ENCODE peak calls at places on chromosomes 1 and 21, in four cellular contexts. One of them, this sample, is unnamed. For H3K4me1 and H3K9me3, the result is how much of the 10 kb centered on the place peaks cover.

GRCh38 chr1:22749919-22750670 is 39.5 kb downstream of the EPHB2 start:
- DNase-seq in K562: no peak
- DNase-seq in HepG2: no peak
- DNase-seq in HCT116: peak
- DNase-seq in this sample: peak

GRCh38 chr1:201714542-201715276 is 114.2 kb upstream of the IPO9 start:
- DNase-seq in K562: peak
- DNase-seq in HepG2: no peak
- DNase-seq in HCT116: peak
- DNase-seq in this sample: peak

GRCh38 chr1:195979646-195980045 is 628.6 kb downstream of the KCNT2 start:
- DNase-seq in K562: no peak
- DNase-seq in HepG2: no peak
- DNase-seq in HCT116: no peak
- DNase-seq in this sample: no peak

GRCh38 chr1:234730542-234731370 is 120.8 kb upstream of the IRF2BP2 start:
- DNase-seq in K562: peak
- DNase-seq in HepG2: no peak
- DNase-seq in HCT116: no peak
- DNase-seq in this sample: no peak

GRCh38 chr1:39776886-39777683 is 5.9 kb upstream of the OXCT2 start:
- DNase-seq in K562: no peak
- DNase-seq in HepG2: no peak
- DNase-seq in HCT116: no peak
- DNase-seq in this sample: no peak

GRCh38 chr1:215192306-215192705 is 109.8 kb downstream of the KCNK2 start:
- DNase-seq in K562: no peak
- DNase-seq in HepG2: no peak
- DNase-seq in HCT116: no peak
- DNase-seq in this sample: no peak

GRCh38 chr1:197464039-197464438 is 196.0 kb downstream of the CRB1 start:
- DNase-seq in K562: no peak
- DNase-seq in HepG2: peak
- DNase-seq in HCT116: no peak
- DNase-seq in this sample: no peak

GRCh38 chr1:2845874-2846273 is 44.4 kb upstream of the TTC34 start:
- DNase-seq in K562: no peak
- DNase-seq in HepG2: no peak
- DNase-seq in HCT116: no peak
- DNase-seq in this sample: no peak

GRCh38 chr21:41932191-41932575 is 21.6 kb downstream of the C2CD2 start:
- DNase-seq in K562: no peak
- DNase-seq in HepG2: no peak
- DNase-seq in HCT116: peak
- DNase-seq in this sample: peak

DNA sequence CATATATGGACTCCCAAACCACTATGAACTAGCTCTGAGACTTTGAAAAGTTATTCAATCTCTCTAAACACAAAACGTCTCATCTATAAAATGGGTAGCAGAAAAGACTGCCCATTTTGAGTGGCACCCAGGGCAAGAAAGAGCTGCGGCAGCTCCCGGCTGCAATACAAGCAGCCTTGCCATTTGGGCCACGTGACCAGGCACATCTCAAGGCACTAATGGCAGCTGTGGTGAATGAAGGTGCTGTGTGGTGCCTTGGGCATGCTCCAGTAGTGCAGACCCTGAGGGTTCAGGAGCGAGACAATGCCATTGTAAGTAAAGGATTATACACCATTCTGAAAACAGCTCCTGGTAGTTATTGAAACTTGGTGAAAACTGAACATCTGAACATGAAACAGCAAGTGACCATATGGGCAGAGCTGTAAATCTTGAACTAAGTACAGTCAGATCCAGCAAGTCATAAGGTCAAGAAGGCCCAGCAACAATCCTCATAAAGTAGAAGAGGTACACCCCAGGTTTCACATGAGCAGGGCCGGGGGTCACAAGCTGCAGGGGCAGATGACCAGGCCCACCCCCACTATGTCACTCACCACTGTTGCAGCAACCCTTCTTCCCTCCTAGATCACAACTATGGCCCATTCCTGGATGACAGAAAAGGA is 39.4 kb upstream of the HIVEP3 start:
- DNase-seq in K562: no peak
- DNase-seq in HepG2: no peak
- DNase-seq in HCT116: no peak
- DNase-seq in this sample: no peak
- H3K4me1 ChIP-seq in K562: under half
- H3K4me1 ChIP-seq in HepG2: under half
- H3K4me1 ChIP-seq in HCT116: under half
- H3K4me1 ChIP-seq in this sample: under half

GRCh38 chr1:223033658-223034057 is 109.4 kb downstream of the TLR5 start:
- DNase-seq in K562: no peak
- DNase-seq in HepG2: no peak
- DNase-seq in HCT116: no peak
- DNase-seq in this sample: no peak
- TF ChIP-seq TCF7L2 in K562: no peak
- TF ChIP-seq TCF7L2 in HepG2: no peak
- TF ChIP-seq TCF7L2 in HCT116: no peak
- TF ChIP-seq TCF7L2 in this sample: no peak

DNA sequence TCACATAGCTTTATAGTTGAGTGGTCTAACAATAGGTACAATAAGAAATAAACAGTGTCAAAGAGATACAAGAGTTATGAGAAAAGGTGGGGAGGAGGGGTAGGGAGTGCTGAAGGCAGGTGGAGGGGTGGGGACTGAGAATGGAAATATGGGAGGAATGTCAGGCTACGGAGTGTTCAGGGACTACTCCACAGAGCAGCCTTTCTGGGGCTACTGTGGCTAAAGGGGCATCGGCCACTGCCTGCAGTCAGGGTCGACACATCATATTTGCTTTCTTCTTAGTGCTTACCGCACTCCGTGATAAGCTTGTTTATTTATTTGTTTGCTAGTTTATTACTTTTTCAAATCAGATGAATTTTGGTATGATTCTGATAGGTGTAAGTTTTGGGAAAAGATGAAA is 34.4 kb upstream of the CRNN start:
- DNase-seq in K562: no peak
- DNase-seq in HepG2: no peak
- DNase-seq in HCT116: no peak
- DNase-seq in this sample: no peak
- H3K9me3 ChIP-seq in K562: under half
- H3K9me3 ChIP-seq in HepG2: under half
- H3K9me3 ChIP-seq in HCT116: under half
- H3K9me3 ChIP-seq in this sample: under half

GRCh38 chr21:46038341-46038829 is 56.8 kb downstream of the COL6A1 start:
- DNase-seq in K562: no peak
- DNase-seq in HepG2: no peak
- DNase-seq in HCT116: no peak
- DNase-seq in this sample: no peak

GRCh38 chr21:46040707-46041106 is 57.2 kb upstream of the COL6A2 start:
- DNase-seq in K562: peak
- DNase-seq in HepG2: no peak
- DNase-seq in HCT116: no peak
- DNase-seq in this sample: no peak

GRCh38 chr21:46041183-46041582 is 56.7 kb upstream of the COL6A2 start:
- DNase-seq in K562: no peak
- DNase-seq in HepG2: no peak
- DNase-seq in HCT116: no peak
- DNase-seq in this sample: no peak

GRCh38 chr21:46038871-46039397 is 57.4 kb downstream of the COL6A1 start:
- DNase-seq in K562: peak
- DNase-seq in HepG2: no peak
- DNase-seq in HCT116: no peak
- DNase-seq in this sample: no peak

DNA sequence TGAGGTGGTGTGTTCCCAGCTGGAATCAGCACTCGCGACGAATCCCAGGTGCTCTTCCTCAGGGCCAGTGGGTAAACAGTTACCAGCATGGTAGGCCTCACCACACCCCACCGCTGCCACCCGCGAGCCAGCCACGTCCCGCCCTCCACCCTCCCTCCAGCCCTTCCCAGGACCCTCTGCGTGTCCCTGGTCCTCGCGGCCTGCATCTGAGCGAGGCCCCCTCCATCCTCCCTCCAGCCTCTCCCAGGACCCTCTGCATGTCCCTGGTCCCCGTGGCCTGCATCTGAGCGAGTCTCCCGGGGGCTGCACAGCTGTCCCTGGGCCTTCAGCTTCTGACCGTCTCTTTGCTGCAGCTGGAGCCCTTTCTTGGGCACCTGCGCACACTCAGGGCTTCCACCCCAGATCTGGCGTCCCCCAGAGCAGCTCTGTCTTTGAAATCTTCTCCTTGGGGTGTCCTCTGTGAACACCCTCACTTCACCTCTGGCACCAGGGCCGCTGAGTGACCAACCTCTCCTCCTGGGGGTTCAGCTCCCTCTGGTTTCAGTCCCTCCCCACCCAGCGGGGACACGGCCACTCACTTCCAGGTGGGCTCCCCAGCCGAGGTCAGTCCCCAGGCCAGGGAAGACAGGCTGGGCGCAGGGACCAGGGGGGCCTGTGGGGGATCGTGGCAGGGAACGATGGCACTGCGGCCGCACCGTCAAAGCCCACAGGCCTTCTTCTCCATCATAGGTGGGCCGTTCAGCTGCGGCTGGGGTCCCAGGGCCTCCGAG is 57.8 kb upstream of the COL6A2 start:
- DNase-seq in K562: no peak
- DNase-seq in HepG2: no peak
- DNase-seq in HCT116: no peak
- DNase-seq in this sample: no peak
- H3K4me1 ChIP-seq in K562: under half
- H3K4me1 ChIP-seq in HepG2: under half
- H3K4me1 ChIP-seq in HCT116: under half
- H3K4me1 ChIP-seq in this sample: under half